ENCODE peak calls at places on chromosomes 3 and 15, in ten cellular contexts. U, J, K, G, F, V, B, A, D and I are unnamed samples. For H3K4me1, the result is how much of the 10 kb centered on the place peaks cover.

GRCh38 chr3:449711-450110 is 253.1 kb downstream of the CHL1 start:
- DNase-seq in B (no peak), K (no peak), U (no peak), D (no peak), F (no peak), V (no peak), J (no peak), A (no peak), G (no peak), I (no peak)

GRCh38 chr3:21649519-21649918 is 101.5 kb downstream of the ZNF385D start:
- DNase-seq in J (no peak), D (no peak), U (no peak), K (no peak), B (no peak), A (no peak), G (no peak), F (no peak), V (no peak), I (no peak)

GRCh38 chr15:40445411-40446055 is 4.8 kb downstream of the BAHD1 start:
- DNase-seq in J (no peak), B (peak), K (no peak), U (no peak), G (no peak), F (no peak), V (no peak), D (peak), A (no peak), I (no peak)

GRCh38 chr3:196684548-196685407 is 27.3 kb downstream of the CEP19 start:
- DNase-seq in K (peak), F (peak), B (peak), U (peak), J (peak), V (peak), G (no peak), D (peak), A (peak), I (peak)

GRCh38 chr3:136142592-136142991 is 53.5 kb downstream of the MSL2 start:
- DNase-seq in G (peak), K (no peak), D (peak), F (no peak), J (no peak), V (no peak), U (peak), B (peak), A (no peak), I (no peak)

GRCh38 chr3:78972617-78973301 is 795.0 kb downstream of the ROBO1 start:
- DNase-seq in G (peak), A (no peak), F (no peak), D (no peak), U (no peak), K (no peak), J (no peak), V (no peak), B (no peak), I (no peak)

GRCh38 chr3:24521306-24522154 is 26.9 kb upstream of the THRB start:
- DNase-seq in B (peak), U (peak), V (peak), F (peak), J (peak), D (peak), G (no peak), A (peak), K (peak), I (peak)

GRCh38 chr15:37764733-37765191 is 169.7 kb upstream of the TMCO5A start:
- DNase-seq in J (no peak), B (peak), A (no peak), V (no peak), F (peak), U (peak), G (no peak), D (peak), K (no peak), I (peak)

GRCh38 chr15:31362886-31363285 is 36.3 kb downstream of the KLF13 start:
- DNase-seq in U (no peak), V (no peak), J (no peak), B (no peak), A (no peak), K (no peak), D (no peak), F (no peak), G (no peak), I (no peak)

GRCh38 chr15:81825136-81825535 is 220.7 kb downstream of the MEX3B start:
- DNase-seq in V (no peak), D (no peak), J (no peak), F (no peak), B (no peak), A (no peak), G (no peak), U (no peak), K (no peak), I (no peak)

GRCh38 chr3:37308247-37308646 is 133.9 kb upstream of the LRRFIP2 start:
- DNase-seq in J (no peak), D (peak), F (peak), U (peak), A (no peak), B (peak), K (no peak), V (no peak), G (no peak), I (no peak)

GRCh38 chr3:194355379-194355778 is 4.3 kb upstream of the CPN2 start:
- DNase-seq in J (no peak), D (no peak), B (no peak), F (no peak), G (no peak), K (no peak), A (no peak), U (peak), V (no peak), I (no peak)

GRCh38 chr15:100373037-100373896 is 31.5 kb upstream of the ADAMTS17 start:
- DNase-seq in J (no peak), D (no peak), B (no peak), G (no peak), A (no peak), K (no peak), U (no peak), F (peak), V (no peak), I (no peak)

DNA sequence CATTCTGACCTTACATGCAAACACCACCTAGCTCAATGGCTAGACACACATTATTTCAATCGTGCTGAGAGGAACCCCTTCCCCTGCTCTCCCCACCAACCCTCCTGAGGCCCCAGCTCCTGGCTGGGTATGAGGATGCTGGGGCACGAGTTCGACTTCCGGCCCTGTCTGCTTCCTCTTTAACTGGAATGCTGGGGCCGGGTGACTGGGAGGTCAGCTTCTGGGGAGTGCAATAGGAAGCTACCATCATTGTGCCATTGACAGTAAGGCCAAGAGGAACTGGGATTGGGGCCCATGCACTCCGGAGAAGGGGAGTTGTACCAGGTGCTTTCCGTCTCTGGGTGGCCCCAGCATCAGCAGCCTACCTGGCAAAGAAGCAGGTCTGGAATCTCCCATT is 15.6 kb upstream of the TLE3 start:
- DNase-seq in U (no peak), J (peak), G (no peak), D (no peak), F (no peak), B (no peak), K (peak), A (no peak), V (no peak), I (no peak)
- H3K4me1 ChIP-seq in U (under half), J (under half), G (under half), D (under half), F (under half), B (under half), K (under half), A (under half), V (under half), I (under half)

DNA sequence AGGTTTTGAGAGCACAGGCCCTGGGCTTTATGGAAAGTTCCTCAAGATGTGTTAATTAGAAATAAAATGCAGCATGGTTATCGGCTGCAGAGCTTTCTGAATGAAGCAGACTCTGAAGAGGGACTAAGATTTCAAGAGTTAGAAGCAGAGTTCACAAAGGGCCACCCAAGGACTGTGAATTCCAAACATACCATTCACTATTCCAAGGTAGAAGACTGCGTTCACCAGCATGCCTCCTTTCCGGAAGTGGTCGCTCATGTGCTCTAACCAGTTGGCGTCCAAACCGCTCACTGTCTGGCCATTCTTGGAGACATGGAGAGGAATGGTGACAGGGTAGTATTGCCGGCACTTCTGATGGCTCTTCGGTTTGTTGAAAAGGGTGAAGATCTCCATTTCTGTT is 104.9 kb downstream of the OXNAD1 start:
- DNase-seq in U (peak), D (peak), G (no peak), J (no peak), V (no peak), K (no peak), A (no peak), F (peak), B (no peak), I (no peak)
- H3K4me3 ChIP-seq in U (no peak), D (no peak), G (no peak), J (no peak), V (no peak), K (no peak), A (no peak), F (no peak), B (no peak), I (no peak)

GRCh38 chr15:85477730-85478129 is 97.3 kb downstream of the AKAP13 start:
- DNase-seq in A (no peak), D (no peak), V (no peak), K (no peak), J (no peak), G (no peak), U (peak), F (no peak), B (peak), I (no peak)

GRCh38 chr15:85479071-85479647 is 98.8 kb downstream of the AKAP13 start:
- DNase-seq in A (no peak), B (peak), F (no peak), G (no peak), V (no peak), D (peak), U (peak), K (no peak), J (no peak), I (no peak)

GRCh38 chr15:85485956-85486567 is 105.7 kb downstream of the AKAP13 start:
- DNase-seq in F (peak), U (peak), K (no peak), B (peak), A (no peak), D (peak), J (no peak), V (peak), G (peak), I (peak)

GRCh38 chr15:85480923-85481322 is 100.5 kb downstream of the AKAP13 start:
- DNase-seq in J (no peak), K (no peak), U (no peak), B (no peak), V (no peak), D (no peak), F (no peak), G (no peak), A (no peak), I (no peak)

DNA sequence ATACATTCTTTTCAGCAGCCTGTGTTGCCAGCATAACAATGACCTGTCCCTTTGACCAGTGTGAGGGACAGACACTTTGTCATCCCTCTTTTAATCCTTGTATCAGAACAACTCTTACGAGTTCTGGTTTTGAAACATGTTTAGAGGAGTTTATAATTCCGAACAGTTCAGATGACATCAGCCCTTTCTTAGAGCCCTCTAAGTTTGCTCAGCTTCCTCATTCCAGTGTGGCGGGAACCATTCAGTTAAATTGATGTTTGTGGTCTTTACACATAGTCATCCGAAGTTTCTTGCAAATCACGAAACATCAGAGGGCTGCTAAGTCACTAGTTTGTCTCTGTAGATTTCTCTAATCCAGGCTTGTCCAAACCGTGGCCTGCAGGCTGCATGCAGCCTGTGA is 102.5 kb downstream of the AKAP13 start:
- DNase-seq in V (no peak), G (no peak), U (peak), A (no peak), F (peak), K (no peak), D (no peak), B (peak), J (no peak), I (no peak)
- H3K27ac ChIP-seq in V (peak), G (no peak), U (peak), A (peak), F (peak), K (peak), D (no peak), B (peak), J (peak), I (no peak)

DNA sequence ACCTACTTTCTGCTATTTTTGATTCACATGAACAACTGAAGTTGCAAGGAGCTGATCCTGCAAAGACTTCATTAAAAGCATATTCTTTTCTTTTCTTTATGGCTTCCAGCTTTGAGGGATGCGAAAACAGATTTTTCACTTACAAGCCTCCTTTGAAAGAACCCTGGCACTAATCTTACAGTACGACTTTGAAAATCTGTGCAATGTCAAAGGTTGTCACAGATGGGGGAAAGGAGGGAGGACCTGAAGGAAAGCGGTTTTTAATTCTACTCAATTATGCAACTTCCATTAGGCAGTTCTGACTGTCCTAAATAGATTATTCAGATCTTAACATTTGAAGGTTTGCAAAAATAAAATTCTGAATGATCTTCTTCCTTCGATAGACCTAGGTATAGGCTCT is 130.4 kb downstream of the TNIK start:
- DNase-seq in F (no peak), B (no peak), G (no peak), A (no peak), U (no peak), K (no peak), V (no peak), J (no peak), D (no peak), I (no peak)
- H3K4me1 ChIP-seq in F (under half), B (under half), G (under half), A (under half), U (under half), K (half or more), V (under half), J (under half), D (under half), I (under half)

GRCh38 chr15:25019434-25019833 is 64.6 kb downstream of the SNRPN start:
- DNase-seq in F (no peak), D (no peak), K (no peak), J (no peak), A (no peak), G (no peak), B (no peak), V (no peak), U (no peak), I (no peak)
- H3K4me3 ChIP-seq in F (no peak), D (no peak), K (no peak), J (no peak), A (no peak), G (no peak), B (no peak), V (no peak), U (no peak), I (no peak)

GRCh38 chr3:149535395-149535685 is 60.8 kb downstream of the TM4SF4 start:
- DNase-seq in G (no peak), V (no peak), J (no peak), A (no peak), F (no peak), D (no peak), K (no peak), B (peak), U (no peak), I (no peak)
- H3K27ac ChIP-seq in G (no peak), V (peak), J (peak), A (no peak), F (no peak), D (peak), K (no peak), B (peak), U (peak), I (no peak)

DNA sequence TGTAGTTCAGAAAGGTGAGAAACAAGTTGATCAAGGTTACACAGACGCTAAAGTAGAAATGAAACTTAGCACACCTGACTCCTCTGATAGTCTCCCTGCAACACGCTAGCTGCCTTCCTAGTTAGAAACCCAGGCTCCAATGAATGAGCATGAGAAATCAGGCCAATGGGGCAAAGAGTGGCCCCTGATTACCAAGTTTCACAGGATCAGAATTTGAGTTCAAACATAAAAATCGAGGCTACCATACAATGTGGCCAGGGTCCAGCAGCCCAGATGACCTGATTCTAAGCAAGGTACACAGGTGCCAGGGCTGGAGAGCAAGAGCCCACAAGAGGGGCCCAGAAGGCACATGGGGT is 7.7 kb downstream of the PLD1 start:
- DNase-seq in A (no peak), G (no peak), D (no peak), F (no peak), J (no peak), U (no peak), V (no peak), B (no peak), K (no peak), I (peak)
- H3K4me1 ChIP-seq in A (under half), G (under half), D (under half), F (under half), J (half or more), U (under half), V (under half), B (under half), K (under half), I (under half)

DNA sequence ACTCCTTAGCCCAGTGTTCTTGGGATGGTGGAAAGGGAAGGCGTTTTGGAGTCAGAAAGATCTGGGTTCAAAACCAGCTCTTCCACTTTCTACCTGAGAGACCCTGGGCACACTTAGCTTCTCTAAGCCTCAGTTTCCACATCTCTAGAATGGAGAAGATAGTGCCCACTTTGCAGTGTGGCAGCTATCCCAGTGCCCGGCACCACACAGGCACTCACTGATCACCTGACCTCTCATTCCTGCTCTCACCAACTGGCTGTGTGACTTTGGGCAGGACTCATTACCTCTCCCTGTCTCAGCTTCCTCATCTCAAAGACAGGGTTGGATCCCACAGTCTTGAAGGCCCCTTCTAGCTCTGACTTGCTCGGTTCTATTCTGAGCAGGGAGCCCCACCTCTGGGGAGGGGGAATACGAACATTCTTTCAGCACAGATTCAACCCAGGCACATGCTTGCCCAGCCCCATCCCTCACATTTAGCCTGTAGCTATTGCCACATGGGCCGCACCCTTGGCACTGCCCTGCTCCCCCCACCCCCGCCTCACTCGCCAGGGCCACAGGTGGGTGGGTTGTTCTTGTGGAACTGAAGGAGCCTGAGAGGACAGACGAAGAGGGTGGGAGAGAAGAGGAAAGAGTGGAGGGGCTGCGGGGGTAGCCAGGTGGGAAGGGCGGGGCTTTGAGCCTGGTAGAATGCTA is 39.2 kb downstream of the EPHB3 start:
- DNase-seq in J (no peak), V (no peak), U (no peak), A (no peak), B (no peak), F (no peak), D (no peak), K (no peak), G (peak), I (no peak)
- H3K4me3 ChIP-seq in J (no peak), V (no peak), U (no peak), A (no peak), B (no peak), F (peak), D (peak), K (no peak), G (peak), I (no peak)

GRCh38 chr3:15325228-15325627 is 7.2 kb downstream of the SH3BP5 start:
- DNase-seq in D (peak), K (no peak), A (no peak), J (no peak), B (peak), G (no peak), V (no peak), U (peak), F (peak), I (no peak)

GRCh38 chr3:15326037-15326436 is 6.3 kb downstream of the SH3BP5 start:
- DNase-seq in F (no peak), D (no peak), G (no peak), V (no peak), A (no peak), B (peak), K (no peak), J (no peak), U (no peak), I (no peak)

GRCh38 chr3:15324335-15324734 is 8.1 kb downstream of the SH3BP5 start:
- DNase-seq in F (no peak), U (peak), G (no peak), V (no peak), J (no peak), A (peak), K (peak), B (peak), D (no peak), I (no peak)

GRCh38 chr3:15319575-15319974 is 12.8 kb downstream of the SH3BP5 start:
- DNase-seq in J (peak), D (no peak), B (peak), V (no peak), U (peak), G (no peak), F (no peak), A (no peak), K (peak), I (no peak)

GRCh38 chr3:15323063-15323462 is 9.3 kb downstream of the SH3BP5 start:
- DNase-seq in U (no peak), F (no peak), A (no peak), D (no peak), B (no peak), G (no peak), J (no peak), K (no peak), V (no peak), I (no peak)
- H3K27ac ChIP-seq in U (no peak), F (no peak), A (no peak), D (no peak), B (no peak), G (no peak), J (no peak), K (no peak), V (no peak), I (no peak)

GRCh38 chr15:74787251-74788041 is 5.6 kb downstream of the CSK start:
- DNase-seq in U (peak), G (no peak), A (no peak), D (peak), J (peak), K (peak), B (peak), V (peak), F (peak), I (peak)
- H3K4me1 ChIP-seq in U (under half), G (half or more), A (under half), D (under half), J (half or more), K (half or more), B (under half), V (half or more), F (under half), I (under half)